ENCODE peak calls at places on chromosome 13, in seven cellular contexts. A is kidney; C is endothelial cell; Y is breast epithelium; J is GM20000; Q is CD8-positive, alpha-beta T cell; F is neural crest cell. P is an unnamed sample.

GRCh38 chr13:76455960-76456359 is 430.2 kb downstream of the KCTD12 start:
- DNase-seq in J (no peak), C (no peak), A (no peak), Y (no peak), Q (no peak), F (no peak), P (no peak)

GRCh38 chr13:50672025-50672424 is 171.5 kb downstream of the DLEU7 start:
- DNase-seq in F (no peak), Q (no peak), C (no peak), J (no peak), Y (no peak), A (no peak), P (no peak)

GRCh38 chr13:113929628-113930615 is 44.0 kb downstream of the C13orf46 start:
- DNase-seq in J (no peak), F (no peak), Q (no peak), A (no peak), C (no peak), Y (no peak), P (peak)

GRCh38 chr13:71316964-71317363 is 550.0 kb downstream of the DACH1 start:
- DNase-seq in C (no peak), F (no peak), A (no peak), J (no peak), Y (no peak), Q (no peak), P (no peak)

GRCh38 chr13:72104656-72105180 is 237.7 kb upstream of the DACH1 start:
- DNase-seq in Y (no peak), Q (no peak), J (no peak), A (no peak), F (no peak), C (no peak), P (no peak)

GRCh38 chr13:50484472-50485113 is 358.9 kb downstream of the DLEU7 start:
- DNase-seq in F (peak), J (no peak), A (no peak), Y (no peak), C (no peak), Q (no peak), P (no peak)

GRCh38 chr13:51663980-51664957 is 80.0 kb downstream of the WDFY2 start:
- DNase-seq in J (no peak), Y (no peak), A (no peak), Q (no peak), F (no peak), C (no peak), P (no peak)

GRCh38 chr13:70890289-70890688 is 782.0 kb upstream of the KLHL1 start:
- DNase-seq in Q (no peak), A (no peak), Y (no peak), F (no peak), J (no peak), C (no peak), P (no peak)

GRCh38 chr13:98150836-98151489 is 8.1 kb downstream of the FARP1 start:
- DNase-seq in Q (no peak), C (no peak), A (no peak), Y (no peak), J (no peak), F (no peak), P (no peak)

GRCh38 chr13:32265726-32266125 is 49.4 kb downstream of the ZAR1L start:
- DNase-seq in C (no peak), Q (no peak), F (no peak), Y (no peak), J (no peak), A (no peak), P (no peak)

GRCh38 chr13:32262165-32262564 is 53.0 kb downstream of the ZAR1L start:
- DNase-seq in Q (no peak), C (no peak), J (no peak), F (no peak), A (no peak), Y (no peak), P (no peak)

GRCh38 chr13:32266130-32266529 is 49.0 kb downstream of the ZAR1L start:
- DNase-seq in F (no peak), Y (no peak), Q (no peak), C (no peak), A (no peak), J (no peak), P (no peak)

GRCh38 chr13:32262619-32263018 is 52.5 kb downstream of the ZAR1L start:
- DNase-seq in J (no peak), A (no peak), Y (no peak), F (no peak), Q (no peak), C (no peak), P (no peak)

GRCh38 chr13:32264407-32264806 is 50.8 kb downstream of the ZAR1L start:
- DNase-seq in J (no peak), A (peak), F (no peak), Y (no peak), Q (no peak), C (peak), P (no peak)
- TF ChIP-seq CTCF in J (no peak), A (no peak), F (no peak), Y (no peak), Q (no peak), C (no peak), P (no peak)

DNA sequence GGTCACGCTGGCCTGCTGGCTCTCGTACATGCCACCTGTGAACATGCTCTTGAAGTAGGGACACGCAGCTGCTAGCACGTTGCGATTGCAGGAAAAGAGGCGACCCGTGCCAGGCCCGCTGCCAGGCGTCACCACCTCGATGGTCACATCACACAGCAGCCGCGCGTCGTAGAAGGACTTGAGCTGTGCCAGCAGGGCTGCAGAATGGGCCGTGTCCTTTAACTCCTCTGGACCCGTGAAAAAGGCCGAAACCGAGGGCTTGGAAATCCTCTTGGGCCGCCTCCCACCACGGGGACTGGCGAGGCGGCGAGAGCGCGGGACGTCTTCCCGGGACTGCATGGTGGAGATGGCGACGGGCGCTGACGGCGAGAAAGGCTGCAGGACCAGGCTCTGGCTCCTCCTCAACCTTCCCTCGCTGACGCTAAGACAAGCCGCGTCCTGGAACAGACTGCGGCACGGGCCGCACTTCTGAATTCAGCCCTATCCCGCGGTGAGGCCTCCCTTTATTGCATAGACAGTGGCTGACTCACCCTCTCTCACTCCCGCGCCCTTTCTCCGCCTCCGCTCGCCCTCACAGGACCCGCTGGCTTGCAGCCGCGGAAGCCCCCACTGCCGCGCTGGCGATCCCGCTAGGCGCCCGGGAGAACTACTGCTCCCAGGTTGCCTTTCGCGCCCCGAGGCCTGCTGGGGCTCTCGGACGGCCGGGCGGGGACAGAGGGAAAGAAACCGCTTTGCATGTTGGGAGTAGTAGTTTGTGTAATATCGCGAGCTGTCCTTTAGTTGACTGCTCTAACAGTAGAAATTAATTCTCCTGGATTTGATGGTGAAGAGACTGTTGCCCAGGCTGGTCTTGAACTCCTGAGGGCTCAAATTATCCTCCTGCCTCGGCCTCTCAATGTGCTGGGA is at the start of gene KBTBD7:
- DNase-seq in Y (peak), F (peak), C (peak), A (peak), Q (peak), J (peak), P (peak)
- TF ChIP-seq CTCF in Y (peak), F (no peak), C (no peak), A (no peak), Q (no peak), J (no peak), P (no peak)

GRCh38 chr13:45224181-45224580 is 23.3 kb upstream of the KCTD4 start:
- DNase-seq in A (no peak), Y (no peak), C (no peak), J (no peak), Q (no peak), F (no peak), P (no peak)

GRCh38 chr13:45225370-45225769 is 24.5 kb upstream of the KCTD4 start:
- DNase-seq in Y (no peak), A (no peak), Q (no peak), C (no peak), F (no peak), J (no peak), P (no peak)

GRCh38 chr13:45222919-45223318 is 22.1 kb upstream of the KCTD4 start:
- DNase-seq in J (no peak), A (no peak), F (no peak), Q (no peak), C (no peak), Y (no peak), P (no peak)

GRCh38 chr13:45228002-45228401 is 27.2 kb upstream of the KCTD4 start:
- DNase-seq in Q (no peak), C (no peak), J (no peak), A (no peak), Y (no peak), F (no peak), P (no peak)

GRCh38 chr13:45226024-45226423 is 25.2 kb upstream of the KCTD4 start:
- DNase-seq in A (no peak), C (no peak), F (no peak), Y (no peak), J (no peak), Q (no peak), P (no peak)
- TF ChIP-seq CTCF in A (no peak), C (no peak), F (no peak), Y (no peak), J (no peak), Q (no peak), P (no peak)

DNA sequence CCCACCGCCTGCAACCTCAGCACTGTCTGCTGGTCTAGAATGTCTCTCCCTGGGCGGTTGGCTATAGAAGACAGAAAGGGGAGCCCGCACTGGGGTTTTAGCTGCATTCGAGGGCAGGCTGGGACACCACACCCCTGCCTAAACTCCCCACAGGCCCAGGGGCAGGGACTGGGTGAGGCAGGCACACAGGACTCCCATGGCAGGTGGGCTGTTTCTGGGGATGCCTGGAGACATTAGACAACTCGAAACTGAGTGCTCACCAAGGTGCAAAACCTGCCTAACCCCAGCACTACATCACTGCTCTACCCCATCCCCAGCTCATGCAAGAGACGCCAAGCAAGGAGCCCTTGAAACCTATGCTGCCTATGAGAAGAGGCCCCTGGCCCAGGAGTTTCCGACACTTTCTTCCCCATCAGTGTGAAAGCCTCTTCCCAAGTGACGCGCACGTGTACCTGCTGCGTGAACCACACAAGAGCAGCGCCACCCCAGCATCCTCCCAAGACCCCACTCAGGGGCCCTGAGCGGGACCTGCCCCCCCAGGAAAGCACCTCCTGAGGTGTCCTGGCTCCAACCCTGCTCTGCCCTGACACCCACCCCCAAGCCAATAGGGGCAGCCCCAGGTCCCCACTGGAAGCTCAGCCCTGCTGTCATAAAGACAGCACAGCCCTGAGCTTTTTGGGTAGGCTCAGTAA is 121.2 kb downstream of the TUBA3C start:
- DNase-seq in J (no peak), F (no peak), Y (no peak), Q (no peak), C (no peak), A (no peak), P (no peak)
- TF ChIP-seq CTCF in J (no peak), F (no peak), Y (no peak), Q (no peak), C (no peak), A (no peak), P (no peak)

GRCh38 chr13:46342538-46342937 is 44.5 kb downstream of the RUBCNL start:
- DNase-seq in J (no peak), F (no peak), A (no peak), Q (no peak), C (no peak), Y (no peak), P (no peak)
- TF ChIP-seq CTCF in J (no peak), F (no peak), A (no peak), Q (no peak), C (no peak), Y (no peak), P (no peak)

GRCh38 chr13:52845334-52845761 is 3.1 kb downstream of the PCDH8 start:
- DNase-seq in J (no peak), C (peak), Q (no peak), F (peak), A (no peak), Y (no peak), P (no peak)
- TF ChIP-seq CTCF in J (no peak), C (no peak), Q (no peak), F (peak), A (no peak), Y (no peak), P (no peak)

DNA sequence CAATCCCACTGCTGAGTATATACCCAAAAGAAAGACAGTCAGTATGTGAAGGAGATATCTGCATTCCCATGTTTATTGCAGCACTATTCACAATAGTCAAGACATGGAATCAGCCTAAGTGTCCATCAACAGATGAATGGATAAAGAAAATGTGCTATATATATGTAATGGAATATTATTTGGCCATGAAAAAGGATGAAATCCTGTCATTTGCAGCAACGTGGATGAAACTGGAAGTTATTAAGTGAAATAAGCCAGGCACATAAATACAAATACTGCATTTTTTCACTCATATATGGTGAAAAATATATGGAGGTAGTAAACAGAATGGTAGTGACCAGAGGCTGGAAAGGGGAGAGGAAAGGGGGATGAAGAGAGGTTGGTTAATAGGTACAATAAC is 188.9 kb upstream of the SERP2 start:
- DNase-seq in Y (no peak), C (no peak), F (no peak), J (no peak), A (no peak), Q (no peak), P (no peak)
- TF ChIP-seq CTCF in Y (no peak), C (no peak), F (no peak), J (no peak), A (no peak), Q (no peak), P (no peak)

GRCh38 chr13:65971541-65971940 is 1258.6 kb downstream of the PCDH9 start:
- DNase-seq in Y (no peak), C (no peak), Q (no peak), J (no peak), F (no peak), A (no peak), P (no peak)

GRCh38 chr13:65965496-65965895 is 1264.6 kb downstream of the PCDH9 start:
- DNase-seq in C (no peak), A (no peak), Y (no peak), J (no peak), F (no peak), Q (no peak), P (no peak)

GRCh38 chr13:65964672-65965071 is 1265.5 kb downstream of the PCDH9 start:
- DNase-seq in Q (no peak), J (no peak), Y (no peak), F (no peak), C (no peak), A (no peak), P (no peak)

GRCh38 chr13:65966991-65967451 is 1263.1 kb downstream of the PCDH9 start:
- DNase-seq in J (no peak), Q (no peak), Y (no peak), C (no peak), F (no peak), A (no peak), P (no peak)
- TF ChIP-seq CTCF in J (no peak), Q (no peak), Y (no peak), C (peak), F (peak), A (no peak), P (peak)

DNA sequence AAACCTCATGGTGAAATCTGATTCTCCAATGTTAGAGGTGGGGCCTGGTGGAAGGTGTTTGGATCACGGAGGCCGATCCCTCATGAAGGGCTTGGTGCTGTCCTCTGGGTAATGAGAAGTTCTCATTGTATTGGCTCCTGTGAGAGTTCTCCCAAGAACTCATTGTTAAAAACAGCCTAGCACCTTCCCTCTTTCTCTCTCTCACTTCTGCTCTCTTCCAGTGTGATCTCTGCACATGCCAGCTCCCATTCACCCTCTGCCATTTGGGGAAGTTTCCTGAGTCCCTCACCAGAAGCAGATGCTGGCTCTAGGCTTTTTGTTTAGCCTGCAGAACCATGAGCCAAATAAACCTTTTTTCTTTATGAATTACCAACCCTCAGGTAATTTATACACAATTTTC is 3.1 kb upstream of the SUCLA2 start:
- DNase-seq in Y (no peak), J (no peak), C (no peak), Q (no peak), A (no peak), F (no peak), P (no peak)
- TF ChIP-seq CTCF in Y (no peak), J (no peak), C (no peak), Q (no peak), A (no peak), F (no peak), P (no peak)